ENCODE peak calls at places on chromosomes 6 and 20, in four cellular contexts. O is CD4-positive, alpha-beta T cell; T is PC-9; G is HCT116. P is an unnamed sample.

GRCh38 chr20:15836634-15837033 is 736.6 kb downstream of the KIF16B start:
- DNase-seq in G (no peak), T (no peak), O (no peak), P (no peak)

GRCh38 chr20:45080867-45081616 is 19.9 kb downstream of the KCNS1 start:
- DNase-seq in G (peak; percentile 15), T (no peak), O (no peak), P (no peak)

GRCh38 chr20:50512323-50512722 is 2.1 kb downstream of the PTPN1 start:
- DNase-seq in G (no peak), T (no peak), O (no peak), P (no peak)

GRCh38 chr20:22438926-22439325 is 145.4 kb downstream of the FOXA2 start:
- DNase-seq in T (no peak), G (peak; percentile 4), O (no peak), P (no peak)

GRCh38 chr6:72832271-72832670 is 210.4 kb downstream of the KCNQ5 start:
- DNase-seq in T (no peak), O (no peak), G (no peak), P (no peak)

GRCh38 chr6:23952214-23952613 is 173.8 kb upstream of the NRSN1 start:
- DNase-seq in O (no peak), G (no peak), T (no peak), P (no peak)

GRCh38 chr6:41713161-41713649 is 22.2 kb downstream of the TFEB start:
- DNase-seq in G (no peak), O (no peak), T (peak; percentile 93), P (no peak)

GRCh38 chr6:75103411-75103810 is 102.4 kb downstream of the COL12A1 start:
- DNase-seq in T (peak; percentile 33), G (no peak), O (no peak), P (no peak)

GRCh38 chr6:98641929-98642328 is 192.4 kb upstream of the POU3F2 start:
- DNase-seq in G (no peak), O (no peak), T (no peak), P (no peak)

GRCh38 chr6:136548582-136549330 is 1.5 kb downstream of the MAP7 start:
- DNase-seq in O (no peak), T (no peak), G (no peak), P (no peak)

GRCh38 chr6:29850011-29850553 is 22.5 kb downstream of the HLA-G start:
- DNase-seq in O (peak; percentile 18), G (no peak), T (no peak), P (no peak)

GRCh38 chr20:63009988-63010769 is 3.4 kb upstream of the BHLHE23 start:
- DNase-seq in G (no peak), T (no peak), O (peak; percentile 53), P (peak; percentile 64)

GRCh38 chr6:95518630-95519227 is 58.6 kb upstream of the MANEA start:
- DNase-seq in T (peak; percentile 14), O (no peak), G (no peak), P (no peak)

GRCh38 chr6:29651413-29652197 is 5.3 kb upstream of the MOG start:
- DNase-seq in T (no peak), G (peak; percentile 38), O (no peak), P (no peak)

GRCh38 chr20:63114006-63114692 is 101.8 kb downstream of the YTHDF1 start:
- DNase-seq in T (no peak), G (no peak), O (no peak), P (no peak)

GRCh38 chr6:12420626-12421025 is 130.5 kb downstream of the EDN1 start:
- DNase-seq in T (no peak), O (no peak), G (no peak), P (no peak)

GRCh38 chr20:2859330-2860121 is 13.8 kb upstream of the PTPRA start:
- DNase-seq in O (no peak), T (no peak), G (no peak), P (no peak)

GRCh38 chr6:139686308-139686707 is 311.9 kb upstream of the CITED2 start:
- DNase-seq in O (no peak), G (no peak), T (peak; percentile 0), P (no peak)

GRCh38 chr20:38663660-38664059 is 60.6 kb upstream of the SLC32A1 start:
- DNase-seq in T (no peak), G (no peak), O (no peak), P (no peak)

GRCh38 chr20:8153281-8153908 is 21.3 kb downstream of the PLCB1 start:
- DNase-seq in G (no peak), T (no peak), O (no peak), P (no peak)

GRCh38 chr20:36645998-36646397 is at the start of gene SLA2:
- DNase-seq in T (no peak), G (no peak), O (peak; percentile 65), P (peak; percentile 54)

GRCh38 chr6:305371-306206 is 13.3 kb downstream of the DUSP22 start:
- DNase-seq in O (no peak), G (no peak), T (no peak), P (no peak)

GRCh38 chr6:307065-307814 is 15.0 kb downstream of the DUSP22 start:
- DNase-seq in O (no peak), G (no peak), T (no peak), P (no peak)

GRCh38 chr6:307874-308273 is 15.6 kb downstream of the DUSP22 start:
- DNase-seq in G (no peak), O (no peak), T (no peak), P (no peak)

GRCh38 chr6:308307-308706 is 16.0 kb downstream of the DUSP22 start:
- DNase-seq in T (no peak), G (no peak), O (no peak), P (no peak)

DNA sequence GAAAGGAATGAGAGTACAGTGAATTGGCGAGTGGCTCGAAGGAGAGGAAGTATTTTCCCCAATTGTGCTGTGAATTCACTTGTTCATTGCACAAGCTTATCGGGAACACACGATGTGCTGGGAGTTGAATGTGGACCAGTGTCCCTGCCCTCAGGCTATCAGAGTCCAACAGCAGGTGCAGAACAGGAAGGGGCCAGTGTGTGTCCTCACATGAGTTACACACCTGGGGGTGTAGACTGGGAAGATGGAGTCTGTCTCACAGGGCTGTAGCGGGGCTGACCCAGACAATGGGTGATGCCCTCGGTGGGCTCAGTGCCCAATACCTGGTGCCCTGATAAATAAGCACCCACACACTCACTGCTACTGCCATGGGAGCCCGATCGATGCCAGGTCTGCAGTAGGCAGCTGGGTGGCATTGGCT is 14.4 kb downstream of the DUSP22 start:
- DNase-seq in G (no peak), O (no peak), T (no peak), P (no peak)
- H3K9me3 ChIP-seq in G (peaks cover 7% of the 10 kb centered on the region), O (no peaks in the 10 kb centered on the region), T (no peaks in the 10 kb centered on the region), P (no peaks in the 10 kb centered on the region)

GRCh38 chr6:165321150-165321549 is 11.7 kb upstream of the C6orf118 start:
- DNase-seq in O (no peak), G (no peak), T (no peak), P (no peak)
- H3K9me3 ChIP-seq in O (peaks cover 8% of the 10 kb centered on the region), G (peaks cover 8% of the 10 kb centered on the region), T (no peaks in the 10 kb centered on the region), P (no peaks in the 10 kb centered on the region)

GRCh38 chr6:91613481-91613880 is 1026.6 kb upstream of the MAP3K7 start:
- DNase-seq in G (no peak), T (no peak), O (no peak), P (no peak)
- H3K9me3 ChIP-seq in G (peaks cover 35% of the 10 kb centered on the region), T (no peaks in the 10 kb centered on the region), O (no peaks in the 10 kb centered on the region), P (no peaks in the 10 kb centered on the region)

GRCh38 chr6:350371-350770 is 41.2 kb upstream of the IRF4 start:
- DNase-seq in O (no peak), G (no peak), T (no peak), P (no peak)
- H3K9me3 ChIP-seq in O (no peaks in the 10 kb centered on the region), G (peaks cover 15% of the 10 kb centered on the region), T (no peaks in the 10 kb centered on the region), P (no peaks in the 10 kb centered on the region)

DNA sequence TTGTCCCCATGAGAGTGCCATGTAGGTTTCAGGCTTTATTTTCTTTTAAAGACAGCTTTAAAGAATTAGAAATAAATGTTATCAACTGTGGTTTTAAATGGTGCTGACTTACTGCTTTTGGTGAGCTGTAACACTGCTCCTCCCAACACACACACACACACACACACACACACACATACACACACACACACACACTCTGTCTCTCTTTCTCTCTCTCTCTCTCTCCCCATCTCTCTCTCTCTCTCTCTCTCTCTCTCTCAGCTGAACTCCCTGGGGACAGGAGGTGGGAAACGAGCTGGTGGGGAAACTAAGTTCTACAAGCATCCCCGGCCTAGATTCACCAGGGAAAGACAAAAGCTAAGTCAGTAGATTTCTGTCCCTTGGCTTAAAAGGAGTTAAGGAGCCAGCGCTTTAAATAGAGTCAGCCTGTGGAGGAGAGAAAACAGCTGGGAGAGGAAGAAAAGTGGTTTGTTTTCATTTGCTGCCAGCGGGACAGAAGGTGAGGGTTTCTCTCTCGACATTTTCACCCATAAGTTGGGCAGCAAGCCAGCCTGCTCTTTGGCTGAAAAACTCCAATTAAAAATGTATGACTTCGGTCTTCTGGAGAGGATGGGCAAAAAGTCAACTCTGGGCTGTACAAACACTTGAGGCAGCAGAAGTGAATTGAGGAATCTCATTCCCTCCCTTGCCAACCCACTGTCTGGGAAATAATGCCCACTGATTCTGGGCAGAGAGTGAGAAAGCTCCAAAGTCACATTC is 27.4 kb downstream of the CBLN4 start:
- DNase-seq in T (no peak), G (no peak), O (no peak), P (no peak)
- H3K9me3 ChIP-seq in T (no peaks in the 10 kb centered on the region), G (peaks cover 11% of the 10 kb centered on the region), O (no peaks in the 10 kb centered on the region), P (no peaks in the 10 kb centered on the region)

GRCh38 chr20:59680148-59680650 is 75.9 kb downstream of the PHACTR3 start:
- DNase-seq in O (no peak), T (no peak), G (no peak), P (no peak)

GRCh38 chr20:59680852-59681251 is 76.5 kb downstream of the PHACTR3 start:
- DNase-seq in G (no peak), T (no peak), O (no peak), P (no peak)

GRCh38 chr20:59683181-59683580 is 78.8 kb downstream of the PHACTR3 start:
- DNase-seq in G (no peak), O (no peak), T (no peak), P (no peak)

GRCh38 chr20:59684685-59685212 is 80.4 kb downstream of the PHACTR3 start:
- DNase-seq in O (no peak), G (no peak), T (no peak), P (no peak)

GRCh38 chr20:59682603-59683002 is 78.3 kb downstream of the PHACTR3 start:
- DNase-seq in T (no peak), G (no peak), O (no peak), P (no peak)
- H3K9me3 ChIP-seq in T (no peaks in the 10 kb centered on the region), G (peaks cover 4% of the 10 kb centered on the region), O (no peaks in the 10 kb centered on the region), P (no peaks in the 10 kb centered on the region)

GRCh38 chr6:61622601-61623000 is 663.4 kb downstream of the KHDRBS2 start:
- DNase-seq in O (no peak), G (no peak), T (no peak), P (no peak)
- H3K9me3 ChIP-seq in O (peaks cover 14% of the 10 kb centered on the region), G (peaks cover 38% of the 10 kb centered on the region), T (no peaks in the 10 kb centered on the region), P (no peaks in the 10 kb centered on the region)

GRCh38 chr6:167493961-167494697 is 169.2 kb downstream of the TTLL2 start:
- DNase-seq in O (no peak), G (no peak), T (no peak), P (no peak)

GRCh38 chr6:167494698-167495435 is 170.0 kb downstream of the TTLL2 start:
- DNase-seq in O (no peak), G (no peak), T (no peak), P (no peak)

GRCh38 chr6:167497387-167498056 is 172.6 kb downstream of the TTLL2 start:
- DNase-seq in O (no peak), G (no peak), T (no peak), P (no peak)

GRCh38 chr6:167496707-167497106 is 171.8 kb downstream of the TTLL2 start:
- DNase-seq in G (no peak), T (no peak), O (no peak), P (no peak)

GRCh38 chr6:167495506-167496391 is 170.9 kb downstream of the TTLL2 start:
- DNase-seq in O (no peak), T (no peak), G (no peak), P (no peak)
- H3K9me3 ChIP-seq in O (no peaks in the 10 kb centered on the region), T (no peaks in the 10 kb centered on the region), G (no peaks in the 10 kb centered on the region), P (no peaks in the 10 kb centered on the region)

P was measured in T-helper 17 cell.